ENCODE peak calls at places on chromosomes 11 and 22, in four cellular contexts. O is CD8-positive, alpha-beta T cell; R is A673; P is psoas muscle. U is an unnamed sample.
A peak's percentile ranks its signal among the peaks of the same experiment; 100 is the strongest.

GRCh38 chr11:13140028-13140870 is 131.1 kb downstream of the RASSF10 start:
- DNase-seq in O (no peak), R (no peak), P (no peak), U (peak; percentile 92)

GRCh38 chr11:61666684-61667297 is 13.4 kb upstream of the DAGLA start:
- DNase-seq in O (no peak), R (no peak), P (no peak), U (no peak)

GRCh38 chr11:57504511-57504910 is 11.0 kb downstream of the SLC43A1 start:
- DNase-seq in O (no peak), R (no peak), P (no peak), U (no peak)

GRCh38 chr11:34653851-34654490 is 33.1 kb downstream of the EHF start:
- DNase-seq in O (no peak), R (peak; percentile 50), P (peak; percentile 58), U (no peak)

GRCh38 chr11:126331286-126331685 is 24.2 kb upstream of the ST3GAL4 start:
- DNase-seq in O (no peak), R (no peak), P (no peak), U (no peak)

GRCh38 chr11:43937434-43938411 is 4.7 kb upstream of the C11orf96 start:
- DNase-seq in O (no peak), R (no peak), P (no peak), U (no peak)

GRCh38 chr11:101996106-101996505 is 51.1 kb upstream of the CFAP300 start:
- DNase-seq in O (no peak), R (no peak), P (no peak), U (no peak)

GRCh38 chr11:105719073-105719846 is 109.4 kb downstream of the GRIA4 start:
- DNase-seq in O (no peak), R (peak; percentile 80), P (no peak), U (peak; percentile 10)

GRCh38 chr11:94776351-94777321 is 8.5 kb downstream of the AMOTL1 start:
- DNase-seq in O (no peak), R (peak; percentile 77), P (peak; percentile 42), U (peak; percentile 91)

GRCh38 chr11:68704887-68705286 is 20.5 kb downstream of the GAL start:
- DNase-seq in O (no peak), R (no peak), P (no peak), U (no peak)

GRCh38 chr11:76083563-76084451 is 122.5 kb downstream of the WNT11 start:
- DNase-seq in O (no peak), R (peak; percentile 37), P (no peak), U (no peak)

GRCh38 chr11:47948137-47948536 is 32.2 kb upstream of the PTPRJ start:
- DNase-seq in O (no peak), R (no peak), P (no peak), U (no peak)

GRCh38 chr11:17528906-17529813 is 15.1 kb downstream of the USH1C start:
- DNase-seq in O (no peak), R (no peak), P (no peak), U (peak; percentile 99)

GRCh38 chr22:39518996-39519680 is 1.2 kb upstream of the ATF4 start:
- DNase-seq in O (no peak), R (peak; percentile 62), P (no peak), U (peak; percentile 64)

GRCh38 chr11:44309483-44310197 is at the start of gene ALX4:
- DNase-seq in O (no peak), R (peak; percentile 98), P (no peak), U (no peak)

GRCh38 chr11:11580831-11581492 is 40.8 kb downstream of the GALNT18 start:
- DNase-seq in O (no peak), R (no peak), P (no peak), U (no peak)

GRCh38 chr11:64357904-64358535 is 942 bp upstream of the RPS6KA4 start:
- DNase-seq in O (peak; percentile 54), R (no peak), P (no peak), U (peak; percentile 45)

GRCh38 chr11:78646564-78647185 is 72.0 kb upstream of the NARS2 start:
- DNase-seq in O (peak; percentile 47), R (peak; percentile 56), P (peak; percentile 21), U (peak; percentile 59)

GRCh38 chr11:114318361-114318760 is 22.2 kb downstream of the NNMT start:
- DNase-seq in O (no peak), R (no peak), P (no peak), U (no peak)

GRCh38 chr22:30694171-30694637 is 470 bp upstream of the OSBP2 start:
- DNase-seq in O (peak; percentile 58), R (peak; percentile 24), P (peak; percentile 44), U (no peak)

GRCh38 chr11:43360361-43361032 is 1.8 kb downstream of the TTC17 start:
- DNase-seq in O (no peak), R (peak; percentile 80), P (no peak), U (no peak)

GRCh38 chr11:95451682-95452081 is 220.7 kb upstream of the SESN3 start:
- DNase-seq in O (no peak), R (no peak), P (no peak), U (no peak)

GRCh38 chr11:24453129-24453723 is 43.6 kb upstream of the LUZP2 start:
- DNase-seq in O (no peak), R (no peak), P (no peak), U (no peak)

GRCh38 chr11:910044-910588 is 494 bp downstream of the CHID1 start:
- DNase-seq in O (no peak), R (no peak), P (no peak), U (no peak)

GRCh38 chr11:8613036-8613435 is 19.0 kb upstream of the STK33 start:
- DNase-seq in O (no peak), R (peak; percentile 45), P (no peak), U (peak; percentile 19)

GRCh38 chr22:35663371-35663770 is 15.1 kb downstream of the APOL6 start:
- DNase-seq in O (no peak), R (no peak), P (no peak), U (no peak)
- H3K4me1 ChIP-seq in O (peaks cover 54% of the 10 kb centered on the region), R (peaks cover 18% of the 10 kb centered on the region), P (peaks cover 8% of the 10 kb centered on the region), U (peaks cover 2% of the 10 kb centered on the region)

GRCh38 chr11:33016654-33017053 is 976 bp downstream of the DEPDC7 start:
- DNase-seq in O (no peak), R (no peak), P (no peak), U (peak; percentile 10)
- H3K4me3 ChIP-seq in O (no peak overlapping the region), R (peak overlapping the region; percentile 60), P (peak overlapping the region; percentile 73), U (peak overlapping the region; percentile 65)

DNA sequence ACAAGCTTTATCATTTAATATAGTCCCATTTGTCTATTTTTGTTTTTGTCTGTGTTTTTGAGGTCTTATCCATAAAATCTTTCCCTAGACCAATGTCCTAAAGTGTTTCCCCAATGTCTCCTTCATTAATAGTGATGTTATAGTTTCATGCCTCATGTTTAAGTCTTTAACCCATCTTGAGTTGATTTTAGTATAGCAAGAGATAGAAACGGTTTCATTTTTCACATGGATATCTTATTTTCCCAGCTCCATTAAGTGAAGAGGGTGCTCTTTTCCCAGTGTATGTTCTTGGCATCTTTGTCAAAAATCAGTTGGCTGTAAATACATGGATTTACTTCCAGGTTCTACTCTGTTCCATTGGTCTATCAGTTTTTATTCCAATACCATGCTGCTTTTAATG is 58.2 kb downstream of the KCNQ1OT1 start:
- DNase-seq in O (no peak), R (no peak), P (no peak), U (no peak)
- H3K9me3 ChIP-seq in O (peaks cover 5% of the 10 kb centered on the region), R (peaks cover 66% of the 10 kb centered on the region), P (peaks cover 58% of the 10 kb centered on the region), U (peaks cover 70% of the 10 kb centered on the region)

GRCh38 chr11:119375629-119376196 is 5.8 kb downstream of the USP2 start:
- DNase-seq in O (no peak), R (no peak), P (peak; percentile 85), U (peak; percentile 57)

GRCh38 chr11:119377112-119377901 is 4.2 kb downstream of the USP2 start:
- DNase-seq in O (no peak), R (no peak), P (no peak), U (peak; percentile 17)

GRCh38 chr11:119377961-119378667 is 3.4 kb downstream of the USP2 start:
- DNase-seq in O (no peak), R (no peak), P (no peak), U (no peak)

GRCh38 chr11:119374632-119375394 is 6.7 kb downstream of the USP2 start:
- DNase-seq in O (no peak), R (no peak), P (no peak), U (no peak)

GRCh38 chr11:119376197-119376847 is 5.2 kb downstream of the USP2 start:
- DNase-seq in O (no peak), R (no peak), P (peak; percentile 61), U (peak; percentile 86)
- H3K4me1 ChIP-seq in O (peaks cover 14% of the 10 kb centered on the region), R (peaks cover 15% of the 10 kb centered on the region), P (peaks cover 76% of the 10 kb centered on the region), U (peaks cover 37% of the 10 kb centered on the region)